ENCODE peak calls at places on chromosomes 13 and 19, in six cellular contexts. T is nephron progenitor cell; G is fibroblast of mammary gland; J is spleen; Q is PC-3; C is CD4-positive, alpha-beta T cell. N is an unnamed sample.

GRCh38 chr13:80337011-80337688 is 3.8 kb downstream of the SPRY2 start:
- DNase-seq in Q (no peak), C (no peak), G (peak; percentile 25), J (no peak), T (peak; percentile 9), N (no peak)

GRCh38 chr19:55113570-55114039 is 3.8 kb downstream of the PPP1R12C start:
- DNase-seq in Q (no peak), T (peak; percentile 82), J (no peak), G (peak; percentile 93), C (no peak), N (no peak)

GRCh38 chr19:19460258-19460731 is 54.8 kb downstream of the GATAD2A start:
- DNase-seq in T (no peak), G (peak; percentile 32), Q (no peak), J (peak; percentile 86), C (peak; percentile 25), N (no peak)

GRCh38 chr13:50626031-50626643 is 217.4 kb downstream of the DLEU7 start:
- DNase-seq in G (peak; percentile 52), C (no peak), J (no peak), Q (no peak), T (no peak), N (no peak)

GRCh38 chr19:52991484-52991883 is 22.2 kb upstream of the ERVV-1 start:
- DNase-seq in J (no peak), T (no peak), C (no peak), Q (peak; percentile 98), G (peak; percentile 54), N (no peak)

GRCh38 chr19:41816761-41817160 is 20.4 kb downstream of the CEACAM3 start:
- DNase-seq in J (no peak), Q (no peak), G (no peak), T (no peak), C (no peak), N (no peak)

GRCh38 chr19:35986664-35987570 is 8.1 kb upstream of the SDHAF1 start:
- DNase-seq in C (no peak), J (peak; percentile 87), T (peak; percentile 60), G (no peak), Q (no peak), N (no peak)

GRCh38 chr13:42320375-42320787 is 48.4 kb downstream of the AKAP11 start:
- DNase-seq in J (no peak), C (no peak), Q (no peak), G (no peak), T (peak; percentile 11), N (no peak)

GRCh38 chr19:7831452-7831851 is 1.4 kb downstream of the EVI5L start:
- DNase-seq in T (peak; percentile 57), G (peak; percentile 54), J (no peak), Q (peak; percentile 76), C (no peak), N (no peak)

GRCh38 chr19:10290439-10290875 is 705 bp downstream of the ICAM5 start:
- DNase-seq in T (peak; percentile 36), G (no peak), Q (peak; percentile 34), J (no peak), C (no peak), N (no peak)

GRCh38 chr19:12205296-12205695 is 42.4 kb downstream of the ZNF136 start:
- DNase-seq in G (no peak), T (no peak), Q (no peak), C (no peak), J (no peak), N (no peak)

GRCh38 chr19:12200020-12200419 is 37.1 kb downstream of the ZNF136 start:
- DNase-seq in C (no peak), T (no peak), J (no peak), G (no peak), Q (no peak), N (no peak)

GRCh38 chr19:12208221-12208620 is 45.3 kb downstream of the ZNF136 start:
- DNase-seq in C (no peak), Q (no peak), T (no peak), G (no peak), J (no peak), N (no peak)

GRCh38 chr19:12198136-12198535 is 35.2 kb downstream of the ZNF136 start:
- DNase-seq in T (no peak), Q (no peak), C (no peak), J (no peak), G (no peak), N (no peak)

DNA sequence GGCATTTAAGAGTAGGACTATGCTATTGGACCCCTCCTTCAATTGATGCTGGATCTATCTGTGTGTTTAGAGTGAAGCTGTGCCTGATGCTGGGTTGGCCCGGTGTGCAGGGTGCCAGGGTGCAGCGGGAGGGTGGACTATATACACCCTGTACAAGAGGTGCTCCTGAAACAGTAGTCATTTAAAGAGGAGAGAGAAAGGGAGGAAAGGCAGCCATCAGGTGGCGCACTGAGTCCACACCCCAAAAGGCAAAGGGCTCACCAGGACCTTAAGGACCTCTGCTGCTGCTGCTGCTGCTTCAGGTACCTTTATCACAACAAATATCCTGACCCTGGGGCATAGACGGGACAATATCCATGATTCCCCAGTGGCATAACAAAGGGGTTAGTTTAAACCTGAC is 39.4 kb downstream of the ZNF136 start:
- DNase-seq in Q (no peak), C (peak; percentile 45), J (peak; percentile 73), T (no peak), G (no peak), N (no peak)
- TF ChIP-seq CTCF in Q (peak; percentile 45), C (peak; percentile 71), J (peak; percentile 15), T (no peak), G (no peak), N (no peak)

GRCh38 chr19:3401004-3401768 is 34.8 kb downstream of the NFIC start:
- DNase-seq in C (no peak), J (no peak), Q (no peak), T (no peak), G (no peak), N (no peak)
- TF ChIP-seq CTCF in C (no peak), J (no peak), Q (no peak), T (no peak), G (no peak), N (no peak)

GRCh38 chr13:20127263-20127562 is 33.6 kb downstream of the GJA3 start:
- DNase-seq in Q (no peak), J (peak; percentile 37), T (no peak), C (no peak), G (no peak), N (no peak)

GRCh38 chr13:20125783-20126165 is 35.1 kb downstream of the GJA3 start:
- DNase-seq in G (no peak), C (no peak), T (no peak), Q (no peak), J (no peak), N (no peak)

GRCh38 chr13:20124303-20124702 is 36.5 kb downstream of the GJA3 start:
- DNase-seq in C (no peak), J (no peak), G (peak; percentile 10), T (no peak), Q (no peak), N (no peak)

GRCh38 chr13:20126460-20127262 is 34.2 kb downstream of the GJA3 start:
- DNase-seq in T (no peak), Q (no peak), G (no peak), C (no peak), J (peak; percentile 59), N (no peak)

DNA sequence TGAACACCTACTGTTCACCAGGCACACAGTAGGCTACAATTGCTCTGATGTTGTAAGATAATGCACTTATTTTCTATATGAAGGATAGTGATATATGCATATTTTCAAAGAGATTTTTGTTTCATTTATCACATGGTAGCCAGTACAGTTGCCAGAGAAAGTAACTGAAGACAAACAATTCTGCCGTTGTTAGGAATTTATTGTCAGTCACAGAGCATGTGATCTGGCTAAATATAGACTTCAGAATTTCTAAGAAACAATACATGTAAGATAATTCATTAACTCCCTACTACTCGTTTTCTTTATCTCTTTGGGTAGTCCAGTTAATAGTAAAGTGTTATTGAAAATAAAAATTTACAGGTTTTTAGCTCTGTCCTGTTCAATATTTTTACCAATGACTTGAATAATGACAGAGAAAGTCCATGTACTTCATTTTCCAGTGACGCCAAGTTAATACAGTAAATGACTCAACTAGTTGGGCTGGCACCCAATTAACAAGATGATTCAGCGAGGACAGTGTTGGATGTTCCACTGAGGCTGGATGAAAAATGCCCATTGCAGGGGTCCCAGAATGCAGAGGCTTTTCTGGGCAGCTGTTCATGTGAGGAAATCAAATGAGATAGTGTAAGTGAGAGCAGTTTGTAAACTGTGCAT is 35.6 kb downstream of the GJA3 start:
- DNase-seq in J (no peak), C (no peak), G (peak; percentile 81), Q (peak; percentile 59), T (no peak), N (no peak)
- TF ChIP-seq CTCF in J (no peak), C (no peak), G (no peak), Q (no peak), T (no peak), N (no peak)

DNA sequence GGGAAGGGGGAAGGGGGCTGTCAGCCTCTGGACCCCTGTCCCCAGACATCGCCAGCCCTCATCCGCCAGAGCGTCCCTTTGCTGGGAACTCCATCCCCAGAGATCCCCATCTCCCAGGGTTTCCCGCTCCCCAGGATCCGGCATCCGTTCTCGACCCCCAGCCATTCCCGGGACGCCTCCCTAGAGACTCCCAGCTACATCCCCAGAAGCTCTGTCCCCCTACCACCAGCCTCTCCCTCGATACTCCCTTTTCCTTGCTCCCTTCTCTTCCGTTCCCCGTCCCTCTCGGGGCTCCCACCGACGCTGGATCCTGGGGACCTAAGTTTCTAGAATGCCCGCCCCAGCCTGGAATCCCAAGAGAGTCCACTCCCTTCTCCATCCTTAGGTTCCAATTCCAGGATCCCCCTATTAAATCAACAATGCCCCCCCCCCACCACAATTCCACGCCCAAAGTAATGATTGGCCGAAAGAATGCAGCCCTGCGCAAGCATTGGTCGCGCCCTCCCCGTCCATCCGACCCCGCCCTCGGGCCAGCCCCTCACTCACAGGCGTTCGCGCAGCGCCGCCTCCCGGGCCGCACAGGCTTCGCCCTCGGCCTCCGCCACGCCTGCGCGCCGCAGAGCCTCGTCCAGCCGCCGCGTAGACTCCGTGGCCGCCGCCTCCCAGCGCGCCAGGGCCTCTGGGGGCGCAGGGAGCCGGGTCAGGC is 3.2 kb downstream of the CCDC194 start:
- DNase-seq in G (peak; percentile 80), T (peak; percentile 98), Q (peak; percentile 97), J (peak; percentile 96), C (peak; percentile 91), N (no peak)
- TF ChIP-seq CTCF in G (peak; percentile 35), T (peak; percentile 50), Q (peak; percentile 67), J (peak; percentile 79), C (peak; percentile 67), N (peak; percentile 82)

DNA sequence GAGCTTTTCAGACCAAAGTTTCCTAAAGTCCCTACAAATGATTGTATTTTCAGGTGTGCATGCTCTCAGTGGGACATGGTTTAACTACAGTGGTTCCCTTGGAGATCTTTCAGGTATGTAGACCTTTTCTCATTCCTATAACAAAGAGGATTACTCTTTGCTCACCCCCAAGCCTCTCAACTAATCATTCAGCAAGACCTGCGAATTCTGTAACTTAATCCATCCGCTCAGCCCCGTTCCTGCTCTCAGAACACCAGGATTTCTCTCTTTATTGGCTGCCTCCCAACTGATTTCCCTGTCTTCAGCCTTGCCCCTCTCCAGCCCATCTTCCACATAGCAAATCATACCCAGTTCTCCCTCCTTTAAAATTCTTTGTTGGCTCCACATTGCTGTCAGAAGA is 253.6 kb downstream of the MTUS2 start:
- DNase-seq in Q (no peak), G (no peak), T (no peak), J (no peak), C (no peak), N (no peak)
- TF ChIP-seq CTCF in Q (no peak), G (no peak), T (no peak), J (no peak), C (no peak), N (no peak)

DNA sequence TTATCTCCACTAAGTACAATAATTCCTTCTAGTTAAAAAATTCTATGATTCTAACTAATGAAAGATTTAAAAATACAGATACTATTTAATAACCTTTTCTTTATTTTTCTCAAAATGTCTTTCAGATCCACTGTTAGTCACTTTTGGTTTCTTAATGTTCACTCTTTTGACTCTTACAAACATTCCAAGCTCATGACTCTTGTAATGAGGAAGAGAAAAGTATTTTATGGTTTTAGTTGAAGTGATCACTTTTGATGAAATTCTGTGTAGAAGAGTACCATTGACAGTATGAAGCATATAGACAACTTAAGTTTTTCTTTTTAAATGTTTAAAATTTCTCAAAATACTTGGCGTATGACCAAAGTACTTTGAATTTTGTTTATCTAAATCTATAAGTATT is 27.8 kb downstream of the COG3 start:
- DNase-seq in C (no peak), J (no peak), T (no peak), Q (no peak), G (peak; percentile 73), N (no peak)
- TF ChIP-seq CTCF in C (no peak), J (no peak), T (no peak), Q (no peak), G (no peak), N (no peak)

N was measured in chondrocyte.